ENCODE peak calls at places on chromosomes 11 and 22, in four cellular contexts. X is HCT116, Y is fibroblast of pulmonary artery, Z is dorsolateral prefrontal cortex. R is an unnamed sample.

GRCh38 chr11:17468094-17468493 is 8.6 kb downstream of the ABCC8 start:
- DNase-seq in Y (no peak), Z (no peak), X (no peak), R (no peak)

GRCh38 chr11:82872377-82873150 is 27.7 kb downstream of the PRCP start:
- DNase-seq in Y (no peak), Z (no peak), X (no peak), R (no peak)

GRCh38 chr22:45709866-45710265 is 38.2 kb downstream of the ATXN10 start:
- DNase-seq in Y (no peak), Z (no peak), X (no peak), R (no peak)

GRCh38 chr11:109745996-109746625 is 324.1 kb downstream of the C11orf87 start:
- DNase-seq in Z (no peak), X (no peak), Y (no peak), R (no peak)

GRCh38 chr22:41913842-41914534 is 886 bp downstream of the SHISA8 start:
- DNase-seq in Z (no peak), X (no peak), Y (no peak), R (no peak)

GRCh38 chr22:24954114-24954463 is 1.6 kb downstream of the KIAA1671 start:
- DNase-seq in Z (no peak), Y (no peak), X (no peak), R (no peak)

GRCh38 chr11:27004103-27004502 is 10.2 kb downstream of the FIBIN start:
- DNase-seq in Y (no peak), X (no peak), Z (no peak), R (no peak)

GRCh38 chr11:119416606-119417580 is 6.1 kb downstream of the THY1 start:
- DNase-seq in Y (peak; percentile 59), Z (peak; percentile 72), X (no peak), R (no peak)

GRCh38 chr11:46039990-46040389 is 81.3 kb downstream of the PHF21A start:
- DNase-seq in X (no peak), Z (no peak), Y (peak; percentile 62), R (no peak)

GRCh38 chr11:114321621-114322257 is 25.5 kb downstream of the NNMT start:
- DNase-seq in Y (peak; percentile 67), Z (no peak), X (no peak), R (no peak)

GRCh38 chr22:50261615-50262459 is at the start of gene MAPK12:
- DNase-seq in X (no peak), Y (peak; percentile 28), Z (no peak), R (no peak)

GRCh38 chr11:15589070-15589626 is 474.4 kb downstream of the INSC start:
- DNase-seq in X (no peak), Z (no peak), Y (no peak), R (no peak)

GRCh38 chr22:48838376-48838775 is 989.3 kb downstream of the BRD1 start:
- DNase-seq in X (no peak), Y (no peak), Z (peak; percentile 35), R (no peak)

GRCh38 chr11:46597609-46598219 is 3.9 kb upstream of the AMBRA1 start:
- DNase-seq in X (no peak), Y (peak; percentile 62), Z (no peak), R (no peak)

GRCh38 chr22:48441553-48441850 is 1386.2 kb downstream of the BRD1 start:
- DNase-seq in Y (no peak), Z (no peak), X (no peak), R (no peak)

GRCh38 chr11:104522650-104523049 is 358.7 kb upstream of the PDGFD start:
- DNase-seq in Y (peak; percentile 31), X (no peak), Z (no peak), R (no peak)

GRCh38 chr11:2450321-2451041 is 5.7 kb downstream of the KCNQ1 start:
- DNase-seq in X (no peak), Y (no peak), Z (no peak), R (no peak)

GRCh38 chr22:25998118-25998775 is 171.0 kb upstream of the SEZ6L start:
- DNase-seq in X (no peak), Y (no peak), Z (no peak), R (no peak)

GRCh38 chr22:21945453-21946261 is 7.0 kb downstream of the PPM1F start:
- DNase-seq in Z (no peak), X (no peak), Y (no peak), R (no peak)

GRCh38 chr11:113176971-113177370 is 137.4 kb upstream of the TTC12 start:
- DNase-seq in Y (peak; percentile 81), Z (no peak), X (no peak), R (no peak)

GRCh38 chr11:43833657-43834073 is 47.0 kb upstream of the ALKBH3 start:
- DNase-seq in X (no peak), Y (peak; percentile 82), Z (no peak), R (no peak)

GRCh38 chr11:61509058-61510029 is 795 bp downstream of the LRRC10B start:
- DNase-seq in Z (peak; percentile 64), Y (peak; percentile 65), X (peak; percentile 37), R (no peak)

GRCh38 chr22:45009881-45010531 is at the start of gene PHF21B:
- DNase-seq in Z (peak; percentile 80), X (no peak), Y (peak; percentile 23), R (peak; percentile 56)

GRCh38 chr11:94956963-94957362 is 16.4 kb downstream of the CWC15 start:
- DNase-seq in X (no peak), Y (no peak), Z (no peak), R (no peak)

GRCh38 chr11:14974021-14974698 is 2.0 kb upstream of the CALCA start:
- DNase-seq in Y (no peak), X (no peak), Z (no peak), R (no peak)

GRCh38 chr11:88266919-88267318 is 70.6 kb downstream of the CTSC start:
- DNase-seq in Z (no peak), X (no peak), Y (no peak), R (no peak)

GRCh38 chr11:17905477-17905876 is 107.4 kb downstream of the SERGEF start:
- DNase-seq in X (no peak), Z (no peak), Y (no peak), R (no peak)

GRCh38 chr22:46905415-46905814 is 143.0 kb downstream of the TBC1D22A start:
- DNase-seq in Y (no peak), Z (no peak), X (no peak), R (no peak)

GRCh38 chr11:84825140-84825539 is 802.0 kb downstream of the DLG2 start:
- DNase-seq in Z (no peak), Y (no peak), X (no peak), R (no peak)

GRCh38 chr11:94845622-94846021 is 77.5 kb downstream of the AMOTL1 start:
- DNase-seq in Z (no peak), Y (no peak), X (no peak), R (no peak)

GRCh38 chr22:17552737-17553136 is 10.6 kb upstream of the SLC25A18 start:
- DNase-seq in X (no peak), Z (no peak), Y (no peak), R (no peak)

GRCh38 chr11:134987223-134987768 is 575.3 kb upstream of the B3GAT1 start:
- DNase-seq in Y (no peak), Z (no peak), X (no peak), R (no peak)

GRCh38 chr22:36743011-36743410 is 32.9 kb downstream of the IFT27 start:
- DNase-seq in Z (no peak), X (no peak), Y (no peak), R (no peak)

GRCh38 chr11:11752688-11753087 is 89.1 kb upstream of the USP47 start:
- DNase-seq in Y (no peak), Z (no peak), X (no peak), R (no peak)

GRCh38 chr11:128814856-128815705 is 52.0 kb downstream of the KCNJ1 start:
- DNase-seq in X (no peak), Y (peak; percentile 79), Z (no peak), R (no peak)

GRCh38 chr11:115193931-115194797 is 310.1 kb downstream of the CADM1 start:
- DNase-seq in X (no peak), Y (no peak), Z (no peak), R (no peak)

DNA sequence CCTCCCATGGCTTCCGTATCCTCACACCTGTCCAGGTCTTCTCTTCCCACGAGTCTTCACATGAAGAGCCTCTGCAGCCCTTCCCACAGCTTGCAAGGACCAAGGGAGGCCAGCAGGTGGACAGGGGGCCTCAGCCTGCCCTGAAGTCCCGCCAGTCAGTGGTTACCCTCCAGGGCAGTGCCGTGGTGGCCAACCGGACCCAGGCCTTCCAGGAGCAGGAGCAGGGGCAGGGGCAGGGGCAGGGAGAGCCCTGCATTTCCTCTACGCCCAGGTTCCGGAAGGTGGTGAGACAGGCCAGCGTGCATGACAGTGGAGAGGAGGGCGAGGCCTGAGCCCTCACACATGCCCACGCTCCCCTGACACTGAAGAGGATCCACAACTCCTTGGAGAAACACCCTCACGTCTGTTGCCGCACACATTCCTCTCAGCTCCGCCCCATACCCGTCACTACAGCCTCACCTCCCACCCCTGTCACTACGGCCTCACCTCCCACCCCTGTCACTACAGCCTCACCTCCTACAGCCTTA is 8.3 kb downstream of the SSH3 start:
- DNase-seq in Z (no peak), X (no peak), Y (no peak), R (no peak)
- TF ChIP-seq CTCF in Z (no peak), X (peak; percentile 12), Y (no peak), R (no peak)

DNA sequence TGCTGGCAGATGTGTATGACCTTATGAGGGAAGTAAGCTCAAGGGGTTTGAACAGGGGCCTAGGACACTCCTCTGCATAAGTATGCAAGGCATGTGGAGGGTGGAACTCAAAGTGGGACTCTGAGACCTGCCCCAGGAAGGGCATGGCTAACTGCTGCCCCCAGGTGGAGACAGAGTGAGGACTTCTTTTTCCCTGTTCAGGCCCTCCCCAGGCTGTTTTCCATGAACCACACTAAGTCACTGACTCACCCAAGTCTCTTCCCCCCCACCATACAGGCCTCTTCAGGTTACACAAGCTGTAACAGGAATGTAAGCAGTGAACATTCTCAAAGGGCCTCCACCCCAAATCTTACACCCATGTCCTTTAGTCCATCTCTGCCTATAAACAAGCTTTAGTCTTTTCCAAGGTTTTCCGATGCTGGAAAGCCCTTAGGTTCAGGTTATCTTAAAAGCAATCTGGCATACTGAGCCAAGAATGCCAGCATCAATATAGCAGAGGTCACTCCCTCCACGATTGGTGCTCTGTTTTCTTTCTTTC is 13.1 kb downstream of the EEF1G start:
- DNase-seq in Z (no peak), Y (peak; percentile 98), X (peak; percentile 92), R (no peak)
- TF ChIP-seq CTCF in Z (peak; percentile 68), Y (peak; percentile 94), X (peak; percentile 86), R (peak; percentile 59)

GRCh38 chr11:64605248-64605560 is 14.2 kb downstream of the SLC22A12 start:
- DNase-seq in Z (no peak), Y (no peak), X (no peak), R (no peak)
- TF ChIP-seq CTCF in Z (no peak), Y (no peak), X (no peak), R (no peak)

GRCh38 chr22:20430641-20431519 is 6.7 kb downstream of the SCARF2 start:
- DNase-seq in X (peak; percentile 33), Z (peak; percentile 51), Y (no peak), R (peak; percentile 5)
- TF ChIP-seq CTCF in X (peak; percentile 57), Z (no peak), Y (no peak), R (no peak)

GRCh38 chr22:32355760-32356159 is 1.9 kb upstream of the RFPL3 start:
- DNase-seq in Z (no peak), X (peak; percentile 48), Y (no peak), R (no peak)
- TF ChIP-seq CTCF in Z (no peak), X (peak; percentile 43), Y (no peak), R (peak; percentile 32)